ENCODE peak calls at places on chromosome 7, in five cellular contexts. J, Y, D, G and B are unnamed samples.

GRCh38 chr7:27198138-27198841 is 1.6 kb downstream of the HOXA13 start:
- DNase-seq in J (no peak), Y (no peak), D (no peak), G (no peak), B (no peak)

GRCh38 chr7:14637968-14638367 is 264.6 kb downstream of the DGKB start:
- DNase-seq in J (no peak), Y (no peak), D (no peak), G (no peak), B (no peak)

GRCh38 chr7:154812027-154812426 is 190.9 kb downstream of the PAXIP1 start:
- DNase-seq in J (no peak), Y (no peak), D (no peak), G (no peak), B (no peak)

GRCh38 chr7:36620166-36620708 is 104.1 kb downstream of the AOAH start:
- DNase-seq in J (no peak), Y (no peak), D (no peak), G (no peak), B (no peak)

GRCh38 chr7:95758187-95758586 is 14.2 kb upstream of the DYNC1I1 start:
- DNase-seq in J (no peak), Y (no peak), D (no peak), G (no peak), B (no peak)

GRCh38 chr7:31054608-31055273 is 2.6 kb downstream of the ADCYAP1R1 start:
- DNase-seq in J (no peak), Y (no peak), D (no peak), G (no peak), B (no peak)

GRCh38 chr7:20329389-20330175 is 1.1 kb upstream of the ITGB8 start:
- DNase-seq in J (peak), Y (peak), D (peak), G (peak), B (peak)

GRCh38 chr7:151251926-151252835 is 3.7 kb upstream of the SMARCD3 start:
- DNase-seq in J (peak), Y (peak), D (no peak), G (peak), B (no peak)

GRCh38 chr7:22782616-22783232 is 39.9 kb downstream of the TOMM7 start:
- DNase-seq in J (peak), Y (peak), D (peak), G (peak), B (no peak)

GRCh38 chr7:32158076-32158475 is 87.9 kb upstream of the PDE1C start:
- DNase-seq in J (no peak), Y (no peak), D (no peak), G (no peak), B (no peak)

GRCh38 chr7:134602921-134603394 is 43.7 kb upstream of the BPGM start:
- DNase-seq in J (peak), Y (no peak), D (peak), G (no peak), B (no peak)

GRCh38 chr7:77696643-77697534 is 630 bp downstream of the RSBN1L start:
- DNase-seq in J (peak), Y (peak), D (peak), G (peak), B (no peak)

GRCh38 chr7:102288285-102288930 is 1.7 kb downstream of the SH2B2 start:
- DNase-seq in J (no peak), Y (no peak), D (no peak), G (no peak), B (no peak)

GRCh38 chr7:55550010-55550409 is 22.3 kb downstream of the VOPP1 start:
- DNase-seq in J (no peak), Y (no peak), D (no peak), G (no peak), B (no peak)

GRCh38 chr7:6375346-6376101 is 72.2 kb downstream of the DAGLB start:
- DNase-seq in J (peak), Y (no peak), D (no peak), G (no peak), B (no peak)

GRCh38 chr7:99102809-99103690 is 40.9 kb downstream of the SMURF1 start:
- DNase-seq in J (peak), Y (no peak), D (no peak), G (peak), B (no peak)

GRCh38 chr7:40156988-40157387 is 22.2 kb downstream of the SUGCT start:
- DNase-seq in J (no peak), Y (no peak), D (no peak), G (no peak), B (no peak)

GRCh38 chr7:31022117-31022516 is 30.0 kb upstream of the ADCYAP1R1 start:
- DNase-seq in J (no peak), Y (no peak), D (no peak), G (no peak), B (no peak)

GRCh38 chr7:22879718-22880306 is 57.2 kb upstream of the TOMM7 start:
- DNase-seq in J (no peak), Y (no peak), D (no peak), G (no peak), B (no peak)

GRCh38 chr7:54932818-54933543 is 85.8 kb upstream of the EGFR start:
- DNase-seq in J (peak), Y (peak), D (peak), G (no peak), B (no peak)

GRCh38 chr7:141184532-141185190 is 110.8 kb downstream of the TMEM178B start:
- DNase-seq in J (no peak), Y (no peak), D (no peak), G (no peak), B (peak)

GRCh38 chr7:122942765-122943164 is 52.7 kb downstream of the TAS2R16 start:
- DNase-seq in J (no peak), Y (no peak), D (peak), G (no peak), B (no peak)

GRCh38 chr7:122942059-122942458 is 53.4 kb downstream of the TAS2R16 start:
- DNase-seq in J (no peak), Y (no peak), D (no peak), G (no peak), B (no peak)

GRCh38 chr7:122949186-122949585 is 46.3 kb downstream of the TAS2R16 start:
- DNase-seq in J (no peak), Y (no peak), D (no peak), G (no peak), B (no peak)

GRCh38 chr7:122944682-122945303 is 50.7 kb downstream of the TAS2R16 start:
- DNase-seq in J (no peak), Y (no peak), D (no peak), G (no peak), B (no peak)
- TF ChIP-seq MXI1 in J (no peak), Y (no peak), D (no peak), G (no peak), B (no peak)

DNA sequence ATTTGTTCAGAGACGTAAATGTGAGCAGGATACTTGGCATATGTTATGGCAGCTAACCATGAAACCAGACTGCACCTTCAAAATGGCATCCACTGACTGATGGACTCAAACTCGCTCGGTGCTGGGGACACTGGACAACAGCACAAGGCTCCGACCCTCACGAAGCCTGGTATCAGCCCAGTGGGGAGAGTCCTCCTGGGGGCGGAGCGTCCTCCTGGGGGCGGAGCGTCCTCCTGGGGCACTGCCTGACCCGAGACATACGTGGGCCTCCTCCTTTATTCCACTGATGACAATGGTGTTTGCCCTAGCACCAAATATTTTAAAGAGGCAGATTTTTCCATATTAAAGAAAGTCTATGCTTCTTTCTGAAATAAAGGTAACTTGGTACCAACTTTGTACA is 39.5 kb downstream of the ESYT2 start:
- DNase-seq in J (no peak), Y (no peak), D (no peak), G (peak), B (no peak)
- TF ChIP-seq MXI1 in J (no peak), Y (no peak), D (no peak), G (no peak), B (no peak)

GRCh38 chr7:79570904-79571303 is 117.4 kb upstream of the MAGI2 start:
- DNase-seq in J (no peak), Y (no peak), D (no peak), G (no peak), B (no peak)
- TF ChIP-seq MXI1 in J (no peak), Y (no peak), D (no peak), G (no peak), B (no peak)

DNA sequence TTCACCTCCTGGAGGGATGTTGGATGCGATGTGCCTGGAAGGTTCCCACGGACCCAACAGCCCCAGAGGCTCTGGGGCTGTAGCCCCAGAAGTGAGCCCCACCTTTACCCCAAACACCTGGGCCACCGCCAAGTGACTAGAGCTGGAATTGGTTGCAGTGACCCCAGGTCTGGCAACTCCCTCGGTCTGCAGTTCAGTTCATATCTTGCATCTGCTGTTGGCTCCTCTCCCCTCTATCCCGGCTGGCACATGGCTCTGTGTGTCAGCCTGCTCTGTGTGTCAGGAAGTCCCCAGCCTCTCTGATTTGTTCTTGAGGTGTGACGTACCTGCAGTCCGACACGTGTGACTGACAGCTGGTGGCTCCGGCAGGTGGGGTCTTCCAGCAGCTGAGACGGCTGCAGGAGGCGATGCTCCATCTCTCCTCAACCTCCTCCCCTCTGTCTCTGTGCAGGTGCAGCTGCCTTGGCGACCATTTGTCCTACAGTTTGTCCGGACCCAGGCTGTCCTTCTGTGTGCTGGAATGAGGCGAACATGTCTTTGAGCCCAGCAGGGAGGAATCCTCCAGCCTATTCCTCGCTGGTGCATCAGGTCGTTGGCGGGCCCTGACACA is 38.7 kb downstream of the ELFN1 start:
- DNase-seq in J (no peak), Y (peak), D (no peak), G (no peak), B (no peak)
- TF ChIP-seq MXI1 in J (no peak), Y (no peak), D (no peak), G (no peak), B (no peak)

GRCh38 chr7:153641202-153641601 is 411.0 kb upstream of the DPP6 start:
- DNase-seq in J (no peak), Y (no peak), D (no peak), G (no peak), B (no peak)

GRCh38 chr7:153642989-153643388 is 409.2 kb upstream of the DPP6 start:
- DNase-seq in J (no peak), Y (no peak), D (no peak), G (no peak), B (no peak)

GRCh38 chr7:153638821-153639435 is 413.3 kb upstream of the DPP6 start:
- DNase-seq in J (no peak), Y (no peak), D (no peak), G (no peak), B (no peak)

DNA sequence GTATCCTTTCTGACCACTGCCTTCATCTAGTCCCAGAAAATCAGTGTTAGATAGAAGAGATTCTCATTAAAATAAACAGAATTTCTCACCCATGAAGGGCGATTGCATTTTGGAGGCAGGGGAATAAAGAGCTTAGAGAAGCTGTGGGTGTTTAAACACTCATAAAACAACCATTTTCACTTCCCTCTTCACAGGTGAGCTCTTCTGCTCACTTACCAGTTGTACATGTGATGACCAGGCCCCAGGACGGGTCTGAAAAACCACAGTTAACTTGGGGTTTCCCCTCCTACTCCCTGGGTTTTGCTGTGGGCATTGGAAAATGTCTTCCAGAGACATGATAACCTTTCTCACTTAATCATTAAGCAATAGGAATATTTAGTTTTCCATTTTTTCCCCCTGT is 411.6 kb upstream of the DPP6 start:
- DNase-seq in J (no peak), Y (no peak), D (no peak), G (no peak), B (no peak)
- TF ChIP-seq MXI1 in J (no peak), Y (no peak), D (no peak), G (no peak), B (no peak)

GRCh38 chr7:41816111-41816510 is 113.2 kb upstream of the INHBA start:
- DNase-seq in J (no peak), Y (no peak), D (no peak), G (no peak), B (peak)
- TF ChIP-seq MXI1 in J (no peak), Y (no peak), D (no peak), G (no peak), B (no peak)

GRCh38 chr7:1749864-1750466 is 79.9 kb downstream of the ELFN1 start:
- DNase-seq in J (no peak), Y (peak), D (no peak), G (no peak), B (no peak)

GRCh38 chr7:1748076-1748750 is 78.1 kb downstream of the ELFN1 start:
- DNase-seq in J (no peak), Y (no peak), D (no peak), G (no peak), B (no peak)

GRCh38 chr7:1749351-1749863 is 79.3 kb downstream of the ELFN1 start:
- DNase-seq in J (no peak), Y (no peak), D (no peak), G (no peak), B (no peak)

GRCh38 chr7:1747004-1747801 is 77.1 kb downstream of the ELFN1 start:
- DNase-seq in J (no peak), Y (no peak), D (no peak), G (no peak), B (no peak)

GRCh38 chr7:1748774-1749173 is 78.7 kb downstream of the ELFN1 start:
- DNase-seq in J (no peak), Y (no peak), D (no peak), G (no peak), B (no peak)
- TF ChIP-seq MXI1 in J (no peak), Y (no peak), D (no peak), G (no peak), B (no peak)